ENCODE peak calls at places on chromosomes 13 and 19, in ten cellular contexts. A, M, B, U, E, C, N, F, W and Q are unnamed samples.

GRCh38 chr19:3243851-3244700 is 19.6 kb downstream of the CELF5 start:
- DNase-seq in A (peak), M (peak), B (peak), U (no peak), E (peak), C (peak), N (peak), F (peak), W (no peak), Q (no peak)

GRCh38 chr13:25678398-25678797 is 306.6 kb downstream of the ATP8A2 start:
- DNase-seq in A (no peak), M (no peak), B (no peak), U (no peak), E (no peak), C (no peak), N (no peak), F (no peak), W (no peak), Q (no peak)

GRCh38 chr19:9075064-9075964 is 11.5 kb upstream of the OR1M1 start:
- DNase-seq in A (peak), M (peak), B (no peak), U (peak), E (peak), C (peak), N (peak), F (peak), W (peak), Q (no peak)

GRCh38 chr13:43664700-43665191 is 122.0 kb downstream of the ENOX1 start:
- DNase-seq in A (peak), M (peak), B (no peak), U (peak), E (peak), C (peak), N (no peak), F (peak), W (no peak), Q (no peak)

GRCh38 chr13:41054212-41054877 is 7.0 kb upstream of the WBP4 start:
- DNase-seq in A (no peak), M (peak), B (peak), U (peak), E (no peak), C (peak), N (peak), F (peak), W (no peak), Q (no peak)

GRCh38 chr19:24074720-24075119 is 12.3 kb upstream of the ZNF254 start:
- DNase-seq in A (no peak), M (no peak), B (no peak), U (no peak), E (no peak), C (peak), N (no peak), F (peak), W (no peak), Q (no peak)

GRCh38 chr19:33767898-33768413 is 28.7 kb upstream of the KCTD15 start:
- DNase-seq in A (no peak), M (peak), B (peak), U (no peak), E (no peak), C (peak), N (no peak), F (peak), W (no peak), Q (no peak)

GRCh38 chr19:32018014-32018413 is 327.4 kb upstream of the ZNF507 start:
- DNase-seq in A (no peak), M (no peak), B (no peak), U (no peak), E (no peak), C (peak), N (peak), F (no peak), W (no peak), Q (no peak)

GRCh38 chr19:1608414-1609391 is 3.4 kb upstream of the UQCR11 start:
- DNase-seq in A (no peak), M (no peak), B (no peak), U (no peak), E (no peak), C (no peak), N (no peak), F (no peak), W (no peak), Q (no peak)

GRCh38 chr19:54661846-54662489 is 817 bp upstream of the LILRB4 start:
- DNase-seq in A (no peak), M (no peak), B (no peak), U (no peak), E (no peak), C (no peak), N (no peak), F (no peak), W (no peak), Q (no peak)

GRCh38 chr13:21133077-21133476 is 43.3 kb downstream of the SKA3 start:
- DNase-seq in A (no peak), M (no peak), B (no peak), U (no peak), E (no peak), C (no peak), N (no peak), F (no peak), W (no peak), Q (no peak)

DNA sequence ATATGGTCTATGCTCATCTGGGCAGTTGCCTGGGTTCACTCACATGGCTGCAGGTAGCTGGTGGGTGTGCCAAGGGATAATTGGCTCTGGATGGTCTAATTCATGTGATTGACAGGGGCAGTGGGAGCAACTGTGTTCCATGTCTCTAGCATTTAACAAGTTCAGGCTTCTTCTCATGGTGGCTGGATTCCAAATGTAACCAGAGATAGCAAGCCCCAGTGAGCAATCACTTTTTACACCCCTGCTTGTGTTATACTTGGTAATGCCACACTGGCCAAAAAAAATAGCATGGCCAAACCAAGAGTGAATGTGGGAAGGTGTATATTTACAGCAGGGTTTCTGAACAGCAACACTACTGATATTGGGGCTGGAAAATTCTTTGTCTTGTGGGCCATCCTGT is 89.6 kb upstream of the TNFSF11 start:
- DNase-seq in A (no peak), M (no peak), B (no peak), U (no peak), E (no peak), C (peak), N (no peak), F (no peak), W (no peak), Q (no peak)
- TF ChIP-seq CTCF in A (no peak), M (no peak), B (no peak), U (no peak), E (no peak), C (no peak), N (no peak), F (no peak), W (no peak), Q (no peak)

GRCh38 chr13:110201114-110201513 is 105.8 kb downstream of the COL4A1 start:
- DNase-seq in A (no peak), M (no peak), B (no peak), U (no peak), E (no peak), C (no peak), N (no peak), F (no peak), W (no peak), Q (no peak)

GRCh38 chr13:110200276-110200675 is 106.7 kb downstream of the COL4A1 start:
- DNase-seq in A (no peak), M (no peak), B (no peak), U (no peak), E (no peak), C (no peak), N (no peak), F (no peak), W (no peak), Q (no peak)

GRCh38 chr13:110197041-110197440 is 109.9 kb downstream of the COL4A1 start:
- DNase-seq in A (no peak), M (no peak), B (no peak), U (no peak), E (no peak), C (peak), N (no peak), F (no peak), W (no peak), Q (no peak)

GRCh38 chr13:110197471-110197870 is 109.5 kb downstream of the COL4A1 start:
- DNase-seq in A (no peak), M (no peak), B (no peak), U (no peak), E (no peak), C (no peak), N (no peak), F (no peak), W (no peak), Q (no peak)

GRCh38 chr13:110199046-110199831 is 107.7 kb downstream of the COL4A1 start:
- DNase-seq in A (no peak), M (no peak), B (no peak), U (no peak), E (no peak), C (no peak), N (no peak), F (no peak), W (no peak), Q (no peak)
- TF ChIP-seq CTCF in A (no peak), M (no peak), B (no peak), U (no peak), E (no peak), C (no peak), N (no peak), F (no peak), W (no peak), Q (no peak)

DNA sequence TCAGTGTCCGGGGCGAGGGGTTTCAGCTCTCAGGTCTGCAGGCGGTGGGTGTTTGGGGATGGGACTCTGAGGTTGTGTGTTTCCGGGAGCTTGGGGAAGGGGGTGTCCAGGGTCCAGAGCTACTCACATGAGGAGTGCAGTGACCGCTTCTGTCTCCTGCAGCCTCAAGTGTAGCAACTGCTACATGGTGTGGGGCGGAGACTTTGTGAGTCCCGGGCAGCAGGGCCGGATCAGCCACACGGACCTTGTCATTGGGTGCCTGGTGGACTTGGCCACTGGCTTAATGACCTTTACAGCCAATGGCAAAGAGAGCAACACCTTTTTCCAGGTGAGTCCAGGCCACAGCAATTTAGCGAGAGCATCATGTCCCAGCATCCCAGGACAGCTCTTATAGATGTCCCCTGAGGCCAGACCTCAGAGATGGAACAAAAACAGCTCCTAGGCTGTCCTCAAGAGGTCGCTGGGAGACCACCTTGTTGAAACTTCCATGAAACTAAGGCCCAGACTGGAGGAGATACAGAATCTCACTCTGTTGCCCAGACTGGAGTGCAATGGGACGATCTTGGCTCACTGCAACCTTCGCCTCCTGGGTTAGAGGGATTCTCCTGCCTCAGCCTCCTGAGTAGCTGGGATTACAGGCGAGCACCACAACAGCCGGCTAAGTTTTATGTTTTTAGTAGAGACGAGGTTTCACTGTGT is 44.9 kb downstream of the RYR1 start:
- DNase-seq in A (no peak), M (peak), B (peak), U (no peak), E (no peak), C (no peak), N (no peak), F (peak), W (no peak), Q (no peak)
- TF ChIP-seq CTCF in A (no peak), M (peak), B (peak), U (no peak), E (peak), C (no peak), N (no peak), F (peak), W (no peak), Q (no peak)

GRCh38 chr19:49499030-49499670 is 2.9 kb downstream of the RPS11 start:
- DNase-seq in A (no peak), M (no peak), B (no peak), U (no peak), E (no peak), C (no peak), N (peak), F (no peak), W (no peak), Q (no peak)

GRCh38 chr19:49497790-49498106 is 1.5 kb downstream of the RPS11 start:
- DNase-seq in A (no peak), M (no peak), B (no peak), U (no peak), E (no peak), C (no peak), N (no peak), F (no peak), W (no peak), Q (no peak)

GRCh38 chr19:49496574-49497008 is 357 bp downstream of the RPS11 start:
- DNase-seq in A (no peak), M (no peak), B (no peak), U (no peak), E (no peak), C (no peak), N (no peak), F (no peak), W (no peak), Q (no peak)

GRCh38 chr19:49497047-49497789 is 984 bp downstream of the RPS11 start:
- DNase-seq in A (peak), M (peak), B (no peak), U (no peak), E (no peak), C (peak), N (peak), F (peak), W (no peak), Q (peak)

GRCh38 chr19:49498475-49498874 is 2.2 kb downstream of the RPS11 start:
- DNase-seq in A (no peak), M (no peak), B (no peak), U (no peak), E (no peak), C (no peak), N (no peak), F (no peak), W (no peak), Q (no peak)
- TF ChIP-seq CTCF in A (no peak), M (no peak), B (no peak), U (no peak), E (no peak), C (no peak), N (no peak), F (no peak), W (no peak), Q (no peak)

GRCh38 chr13:34161829-34162544 is 344.0 kb downstream of the RFC3 start:
- DNase-seq in A (no peak), M (peak), B (no peak), U (peak), E (peak), C (peak), N (no peak), F (peak), W (no peak), Q (no peak)
- TF ChIP-seq CTCF in A (no peak), M (no peak), B (no peak), U (no peak), E (no peak), C (no peak), N (no peak), F (no peak), W (no peak), Q (no peak)